ENCODE peak calls at places on chromosomes 5 and 9, in nine cellular contexts. F, X, W, P, Z, U, V, C and O are unnamed samples.

GRCh38 chr5:123132330-123132729 is 43.3 kb downstream of the PRDM6 start:
- DNase-seq in F (no peak), X (no peak), W (no peak), P (no peak), Z (no peak), U (no peak), V (no peak), C (no peak), O (no peak)

GRCh38 chr5:72126796-72127195 is 19.5 kb downstream of the MAP1B start:
- DNase-seq in F (no peak), X (no peak), W (no peak), P (no peak), Z (no peak), U (no peak), V (no peak), C (no peak), O (no peak)

GRCh38 chr9:21993893-21994525 is at the start of gene CDKN2A:
- DNase-seq in F (no peak), X (no peak), W (no peak), P (peak), Z (no peak), U (no peak), V (peak), C (no peak), O (peak)

GRCh38 chr9:107149756-107150155 is 133.3 kb upstream of the RAD23B start:
- DNase-seq in F (no peak), X (no peak), W (no peak), P (no peak), Z (no peak), U (no peak), V (no peak), C (no peak), O (no peak)

GRCh38 chr9:104553261-104553660 is 15.7 kb upstream of the OR13C8 start:
- DNase-seq in F (no peak), X (no peak), W (no peak), P (no peak), Z (no peak), U (no peak), V (no peak), C (no peak), O (no peak)

GRCh38 chr5:35679351-35679750 is 61.7 kb downstream of the SPEF2 start:
- DNase-seq in F (no peak), X (no peak), W (no peak), P (no peak), Z (no peak), U (no peak), V (no peak), C (no peak), O (no peak)

GRCh38 chr9:38432922-38433510 is 8.8 kb upstream of the IGFBPL1 start:
- DNase-seq in F (no peak), X (no peak), W (no peak), P (no peak), Z (peak), U (no peak), V (no peak), C (no peak), O (no peak)

GRCh38 chr5:149407331-149408251 is 28.5 kb upstream of the IL17B start:
- DNase-seq in F (no peak), X (no peak), W (peak), P (no peak), Z (no peak), U (no peak), V (no peak), C (no peak), O (no peak)

GRCh38 chr9:82538634-82539033 is 524.3 kb downstream of the RASEF start:
- DNase-seq in F (no peak), X (no peak), W (no peak), P (no peak), Z (no peak), U (no peak), V (no peak), C (no peak), O (no peak)

GRCh38 chr9:113636165-113636564 is 172.6 kb downstream of the RGS3 start:
- DNase-seq in F (no peak), X (peak), W (peak), P (no peak), Z (no peak), U (no peak), V (peak), C (no peak), O (no peak)

GRCh38 chr5:60959156-60959555 is 14.2 kb downstream of the NDUFAF2 start:
- DNase-seq in F (no peak), X (no peak), W (no peak), P (no peak), Z (peak), U (no peak), V (no peak), C (no peak), O (no peak)

GRCh38 chr5:110623875-110624274 is 102.6 kb downstream of the TMEM232 start:
- DNase-seq in F (no peak), X (no peak), W (no peak), P (no peak), Z (no peak), U (no peak), V (no peak), C (no peak), O (no peak)

GRCh38 chr5:108749130-108749861 is 1.6 kb downstream of the FER start:
- DNase-seq in F (peak), X (no peak), W (peak), P (no peak), Z (no peak), U (peak), V (no peak), C (peak), O (peak)

GRCh38 chr5:100904259-100904822 is 1.3 kb upstream of the ST8SIA4 start:
- DNase-seq in F (no peak), X (no peak), W (peak), P (peak), Z (no peak), U (no peak), V (peak), C (no peak), O (no peak)

GRCh38 chr9:123329329-123329955 is 26.6 kb upstream of the CRB2 start:
- DNase-seq in F (no peak), X (no peak), W (no peak), P (peak), Z (no peak), U (peak), V (no peak), C (peak), O (no peak)

GRCh38 chr5:56375011-56375410 is 141.9 kb upstream of the ANKRD55 start:
- DNase-seq in F (no peak), X (no peak), W (no peak), P (no peak), Z (no peak), U (no peak), V (no peak), C (no peak), O (no peak)

GRCh38 chr9:110847661-110848060 is 179.1 kb downstream of the MUSK start:
- DNase-seq in F (no peak), X (no peak), W (no peak), P (no peak), Z (no peak), U (no peak), V (no peak), C (no peak), O (no peak)

GRCh38 chr9:27925815-27926214 is 352.5 kb upstream of the C9orf72 start:
- DNase-seq in F (no peak), X (no peak), W (no peak), P (no peak), Z (no peak), U (no peak), V (no peak), C (no peak), O (no peak)

GRCh38 chr9:89915187-89915586 is 310.4 kb downstream of the GADD45G start:
- DNase-seq in F (no peak), X (no peak), W (no peak), P (no peak), Z (no peak), U (no peak), V (no peak), C (no peak), O (no peak)

GRCh38 chr5:34059997-34060396 is 17.0 kb upstream of the C1QTNF3 start:
- DNase-seq in F (no peak), X (no peak), W (no peak), P (no peak), Z (no peak), U (no peak), V (no peak), C (no peak), O (no peak)

GRCh38 chr9:68872026-68872501 is 141.8 kb downstream of the PRKACG start:
- DNase-seq in F (no peak), X (no peak), W (no peak), P (peak), Z (no peak), U (no peak), V (peak), C (no peak), O (no peak)

GRCh38 chr9:23638837-23639426 is 187.1 kb downstream of the ELAVL2 start:
- DNase-seq in F (no peak), X (no peak), W (no peak), P (no peak), Z (no peak), U (no peak), V (no peak), C (no peak), O (no peak)

GRCh38 chr5:13659391-13659790 is 285.1 kb downstream of the DNAH5 start:
- DNase-seq in F (no peak), X (no peak), W (no peak), P (no peak), Z (no peak), U (no peak), V (no peak), C (no peak), O (no peak)

GRCh38 chr5:153883829-153884228 is 154.9 kb downstream of the FAM114A2 start:
- DNase-seq in F (no peak), X (no peak), W (no peak), P (no peak), Z (no peak), U (no peak), V (no peak), C (no peak), O (no peak)

GRCh38 chr5:69364414-69364813 is 4.9 kb downstream of the AK6 start:
- DNase-seq in F (peak), X (no peak), W (no peak), P (no peak), Z (peak), U (no peak), V (no peak), C (peak), O (no peak)

DNA sequence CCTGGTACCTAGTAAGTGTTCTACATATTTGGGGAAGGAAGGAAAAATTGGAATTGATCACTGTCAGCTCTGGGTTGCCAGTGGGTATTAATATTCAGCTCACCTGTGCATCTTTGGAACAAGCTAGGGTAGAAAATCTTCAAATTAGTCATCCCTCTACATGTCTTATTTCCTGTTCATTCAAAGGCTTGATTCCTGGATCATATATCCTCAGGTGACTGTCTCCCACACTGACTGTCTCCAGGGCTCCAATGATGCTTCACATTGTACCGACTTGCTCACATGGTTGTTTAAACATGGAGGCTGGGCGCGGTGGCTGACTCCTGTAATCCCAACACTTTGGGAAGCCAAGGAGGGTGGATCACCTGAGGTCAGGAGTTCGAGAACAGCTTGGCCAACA is 11.6 kb upstream of the SUSD1 start:
- DNase-seq in F (no peak), X (no peak), W (no peak), P (no peak), Z (no peak), U (no peak), V (no peak), C (no peak), O (no peak)
- TF ChIP-seq POLR2AphosphoS5 in F (no peak), X (no peak), W (no peak), P (no peak), Z (no peak), U (no peak), V (no peak), C (no peak), O (no peak)

DNA sequence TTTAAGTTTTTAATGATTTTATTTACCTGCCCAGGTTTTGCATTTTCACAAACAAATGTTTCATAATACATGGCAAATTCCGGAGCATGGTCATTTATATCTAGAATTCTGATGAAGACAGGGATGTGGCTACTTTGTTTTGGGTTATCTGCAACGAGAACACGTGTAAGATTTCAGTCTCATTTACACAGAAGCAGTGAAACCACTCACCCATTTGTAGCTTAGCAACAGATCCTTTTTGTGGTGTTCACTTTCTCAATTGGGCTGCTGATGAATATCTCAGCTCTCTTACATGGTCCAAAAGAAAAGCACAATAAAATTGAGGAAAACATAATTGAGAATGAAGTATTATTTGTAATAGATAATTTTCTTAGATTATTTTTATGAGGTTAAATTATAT is 148.6 kb downstream of the CDH9 start:
- DNase-seq in F (peak), X (no peak), W (no peak), P (no peak), Z (no peak), U (no peak), V (no peak), C (no peak), O (no peak)
- TF ChIP-seq POLR2A in F (no peak), X (no peak), W (no peak), P (no peak), Z (no peak), U (no peak), V (no peak), C (no peak), O (no peak)

GRCh38 chr9:87350915-87351314 is 146.8 kb upstream of the DAPK1 start:
- DNase-seq in F (no peak), X (no peak), W (no peak), P (no peak), Z (no peak), U (no peak), V (no peak), C (no peak), O (no peak)

GRCh38 chr9:87359958-87360601 is 137.6 kb upstream of the DAPK1 start:
- DNase-seq in F (no peak), X (no peak), W (no peak), P (no peak), Z (no peak), U (no peak), V (no peak), C (no peak), O (no peak)

GRCh38 chr9:87357600-87357999 is 140.1 kb upstream of the DAPK1 start:
- DNase-seq in F (no peak), X (no peak), W (no peak), P (no peak), Z (no peak), U (no peak), V (no peak), C (no peak), O (no peak)

GRCh38 chr9:87359264-87359663 is 138.4 kb upstream of the DAPK1 start:
- DNase-seq in F (no peak), X (no peak), W (no peak), P (no peak), Z (no peak), U (no peak), V (no peak), C (no peak), O (no peak)

DNA sequence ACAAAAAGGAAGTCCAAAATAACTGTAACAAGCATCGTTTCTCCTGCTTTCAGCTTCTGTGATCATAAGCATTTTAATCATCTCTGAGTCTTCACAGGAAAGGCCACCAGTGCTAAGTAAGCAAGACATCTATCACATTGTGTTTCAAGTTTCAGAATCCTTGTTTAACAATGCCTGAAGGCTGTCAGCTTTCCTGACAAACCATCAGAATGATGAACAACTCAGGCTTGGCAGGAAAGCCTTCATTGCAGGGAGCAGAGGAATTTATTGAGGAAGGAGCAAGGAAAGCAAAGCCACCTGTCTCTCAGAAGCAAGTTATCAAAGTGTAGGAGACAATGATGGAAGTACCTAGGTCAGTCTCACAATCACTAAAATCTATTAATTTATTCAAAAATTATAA is 143.5 kb upstream of the DAPK1 start:
- DNase-seq in F (no peak), X (no peak), W (no peak), P (no peak), Z (no peak), U (no peak), V (no peak), C (no peak), O (no peak)
- TF ChIP-seq POLR2AphosphoS5 in F (no peak), X (no peak), W (no peak), P (no peak), Z (no peak), U (no peak), V (no peak), C (no peak), O (no peak)

DNA sequence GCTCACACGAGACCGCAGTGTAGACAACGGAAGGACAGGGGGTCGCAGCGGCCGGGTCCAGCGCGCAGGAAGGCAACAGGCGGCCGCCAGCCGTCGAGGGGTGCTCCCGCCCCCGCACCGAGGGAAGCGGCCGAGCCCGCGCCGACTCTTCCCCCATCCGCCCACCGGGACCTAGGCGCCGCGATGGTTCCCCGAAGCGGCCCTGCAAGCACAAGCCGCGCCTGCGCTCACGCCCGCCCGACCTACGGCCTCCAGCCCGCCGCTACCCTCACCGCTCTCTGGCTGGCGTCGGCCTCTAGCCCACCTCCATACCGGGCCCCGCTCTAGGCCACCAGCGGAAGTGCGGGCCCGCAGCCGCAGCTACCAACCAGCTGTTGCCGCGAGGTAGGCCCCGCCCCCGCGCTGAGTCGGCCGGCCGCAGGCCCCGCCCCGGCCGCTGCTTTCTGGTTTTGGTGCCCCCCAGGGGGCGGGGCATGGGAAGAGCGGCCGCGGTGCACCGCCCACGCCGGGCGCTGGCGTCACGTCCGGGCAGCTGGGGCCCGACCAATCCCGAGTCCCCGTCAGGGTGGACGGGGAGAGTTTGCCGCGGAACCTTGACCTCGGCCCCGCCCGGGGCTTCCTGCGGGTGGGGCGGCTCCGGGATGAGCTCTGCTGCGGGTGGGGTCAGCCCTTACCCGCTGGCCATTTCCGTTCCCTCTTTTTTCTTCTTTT is at the start of gene SETX:
- DNase-seq in F (peak), X (peak), W (peak), P (peak), Z (peak), U (peak), V (peak), C (peak), O (peak)
- TF ChIP-seq POLR2A in F (peak), X (peak), W (peak), P (peak), Z (peak), U (peak), V (peak), C (peak), O (peak)

GRCh38 chr5:115522832-115523365 is 21.7 kb downstream of the FEM1C start:
- DNase-seq in F (no peak), X (no peak), W (no peak), P (no peak), Z (no peak), U (no peak), V (no peak), C (no peak), O (no peak)
- TF ChIP-seq POLR2AphosphoS5 in F (no peak), X (no peak), W (no peak), P (peak), Z (no peak), U (no peak), V (no peak), C (no peak), O (no peak)